ENCODE peak calls at places on chromosomes 3 and 15, in eight cellular contexts. N, H, O, B, L, I, A and W are unnamed samples.
A peak's percentile ranks its signal among the peaks of the same experiment; 100 is the strongest.

GRCh38 chr15:37134244-37134643 is 33.9 kb upstream of the MEIS2 start:
- DNase-seq in A (no peak), H (no peak), N (no peak), B (no peak), O (no peak), I (no peak), L (no peak), W (no peak)

GRCh38 chr15:42059661-42060476 is 34.5 kb downstream of the PLA2G4D start:
- DNase-seq in I (no peak), B (no peak), O (no peak), N (peak; percentile 59), L (peak; percentile 89), H (peak; percentile 65), A (no peak), W (peak; percentile 70)

GRCh38 chr15:47374222-47374621 is 343.1 kb upstream of the SEMA6D start:
- DNase-seq in A (no peak), L (no peak), N (no peak), B (no peak), O (peak; percentile 15), H (no peak), I (no peak), W (no peak)

GRCh38 chr3:69569520-69569919 is 169.7 kb upstream of the MITF start:
- DNase-seq in H (no peak), O (no peak), A (no peak), B (no peak), I (no peak), N (no peak), L (no peak), W (no peak)

GRCh38 chr3:51860703-51861665 is at the start of gene IQCF2:
- DNase-seq in O (no peak), L (no peak), B (no peak), A (no peak), N (no peak), I (no peak), H (no peak), W (no peak)

GRCh38 chr15:69997701-69998273 is 99.9 kb downstream of the TLE3 start:
- DNase-seq in O (no peak), H (no peak), N (no peak), A (no peak), B (no peak), L (no peak), I (peak; percentile 17), W (peak; percentile 82)

GRCh38 chr3:100005670-100006393 is 108.5 kb downstream of the FILIP1L start:
- DNase-seq in O (no peak), L (no peak), N (no peak), A (no peak), B (no peak), I (no peak), H (no peak), W (no peak)

GRCh38 chr3:70999730-71000129 is 583.8 kb downstream of the FOXP1 start:
- DNase-seq in L (no peak), N (no peak), H (no peak), A (no peak), O (no peak), I (peak; percentile 67), B (no peak), W (no peak)

GRCh38 chr15:71638876-71639275 is 171.5 kb upstream of the NR2E3 start:
- DNase-seq in O (no peak), L (no peak), I (no peak), H (no peak), N (no peak), A (no peak), B (no peak), W (no peak)

GRCh38 chr3:134373942-134374790 is at the start of gene AMOTL2:
- DNase-seq in N (peak; percentile 89), B (peak; percentile 61), L (peak; percentile 62), O (peak; percentile 87), A (peak; percentile 91), I (peak; percentile 81), H (peak; percentile 16), W (peak; percentile 77)

GRCh38 chr3:168025076-168025475 is 70.6 kb downstream of the GOLIM4 start:
- DNase-seq in O (no peak), H (no peak), N (no peak), I (peak; percentile 61), B (no peak), A (no peak), L (no peak), W (no peak)

GRCh38 chr3:50671331-50671730 is 3.4 kb upstream of the DOCK3 start:
- DNase-seq in A (peak; percentile 67), B (no peak), O (no peak), I (peak; percentile 78), L (no peak), H (no peak), N (no peak), W (no peak)